ENCODE peak calls at places on chromosomes 3 and 15, in eight cellular contexts. V, I, X, P, U, B, R and M are unnamed samples.

GRCh38 chr3:187186801-187187421 is 10.4 kb upstream of the RTP1 start:
- DNase-seq in V (no peak), I (peak), X (peak), P (peak), U (no peak), B (peak), R (peak), M (no peak)

GRCh38 chr3:124854027-124854426 is 33.1 kb downstream of the ITGB5 start:
- DNase-seq in V (no peak), I (no peak), X (peak), P (peak), U (no peak), B (no peak), R (no peak), M (peak)

GRCh38 chr15:52326758-52327157 is 31.2 kb upstream of the MYO5C start:
- DNase-seq in V (no peak), I (no peak), X (no peak), P (peak), U (no peak), B (no peak), R (peak), M (no peak)

GRCh38 chr15:85094685-85095084 is 113.0 kb downstream of the PDE8A start:
- DNase-seq in V (no peak), I (no peak), X (peak), P (peak), U (no peak), B (no peak), R (peak), M (no peak)

GRCh38 chr3:135018171-135018923 is 223.3 kb downstream of the EPHB1 start:
- DNase-seq in V (no peak), I (no peak), X (no peak), P (no peak), U (no peak), B (no peak), R (no peak), M (no peak)

GRCh38 chr3:58350627-58351013 is 17.9 kb downstream of the PXK start:
- DNase-seq in V (no peak), I (no peak), X (no peak), P (peak), U (no peak), B (no peak), R (peak), M (no peak)

GRCh38 chr3:24311881-24312280 is 182.8 kb downstream of the THRB start:
- DNase-seq in V (no peak), I (no peak), X (no peak), P (peak), U (no peak), B (no peak), R (peak), M (no peak)

GRCh38 chr15:77107531-77108355 is 36.8 kb upstream of the TSPAN3 start:
- DNase-seq in V (peak), I (no peak), X (no peak), P (peak), U (no peak), B (peak), R (peak), M (peak)

GRCh38 chr3:49020335-49021212 is 1.3 kb upstream of the NDUFAF3 start:
- DNase-seq in V (peak), I (peak), X (no peak), P (no peak), U (peak), B (peak), R (no peak), M (no peak)

GRCh38 chr3:18127181-18127863 is 297.8 kb downstream of the SATB1 start:
- DNase-seq in V (peak), I (no peak), X (no peak), P (no peak), U (no peak), B (no peak), R (no peak), M (no peak)

GRCh38 chr3:96779810-96780209 is 34.6 kb upstream of the EPHA6 start:
- DNase-seq in V (peak), I (no peak), X (no peak), P (no peak), U (no peak), B (no peak), R (no peak), M (no peak)

GRCh38 chr3:188631291-188632010 is 477.5 kb downstream of the LPP start:
- DNase-seq in V (no peak), I (no peak), X (no peak), P (peak), U (no peak), B (no peak), R (peak), M (peak)

GRCh38 chr3:135432402-135432801 is 533.1 kb upstream of the PPP2R3A start:
- DNase-seq in V (no peak), I (no peak), X (no peak), P (no peak), U (no peak), B (no peak), R (no peak), M (no peak)

GRCh38 chr3:60386311-60386710 is 864.9 kb downstream of the FHIT start:
- DNase-seq in V (no peak), I (no peak), X (no peak), P (no peak), U (no peak), B (no peak), R (no peak), M (no peak)

GRCh38 chr3:187186375-187186774 is 10.9 kb upstream of the RTP1 start:
- DNase-seq in V (no peak), I (no peak), X (no peak), P (no peak), U (no peak), B (no peak), R (no peak), M (no peak)

GRCh38 chr3:66302288-66302687 is 81.5 kb downstream of the SLC25A26 start:
- DNase-seq in V (no peak), I (no peak), X (no peak), P (peak), U (no peak), B (no peak), R (no peak), M (no peak)

GRCh38 chr3:72259755-72260589 is 475.0 kb upstream of the PROK2 start:
- DNase-seq in V (no peak), I (no peak), X (no peak), P (peak), U (no peak), B (no peak), R (no peak), M (no peak)

GRCh38 chr3:173650596-173650995 is 253.1 kb downstream of the NLGN1 start:
- DNase-seq in V (no peak), I (no peak), X (no peak), P (peak), U (no peak), B (no peak), R (no peak), M (no peak)

GRCh38 chr3:30549600-30549999 is 56.8 kb upstream of the TGFBR2 start:
- DNase-seq in V (peak), I (no peak), X (no peak), P (no peak), U (no peak), B (no peak), R (no peak), M (peak)

GRCh38 chr15:85620321-85621044 is 174.2 kb downstream of the KLHL25 start:
- DNase-seq in V (no peak), I (no peak), X (no peak), P (peak), U (no peak), B (no peak), R (peak), M (no peak)

GRCh38 chr3:138781012-138781470 is 53.7 kb downstream of the PIK3CB start:
- DNase-seq in V (no peak), I (no peak), X (no peak), P (no peak), U (no peak), B (peak), R (no peak), M (no peak)

GRCh38 chr15:90750186-90750585 is 33.0 kb downstream of the BLM start:
- DNase-seq in V (no peak), I (no peak), X (no peak), P (no peak), U (no peak), B (no peak), R (no peak), M (no peak)

GRCh38 chr15:25849431-25849921 is 13.7 kb downstream of the ATP10A start:
- DNase-seq in V (peak), I (no peak), X (peak), P (peak), U (no peak), B (no peak), R (peak), M (peak)

GRCh38 chr15:100284701-100285100 is 57.1 kb downstream of the ADAMTS17 start:
- DNase-seq in V (no peak), I (peak), X (no peak), P (no peak), U (no peak), B (peak), R (peak), M (no peak)

DNA sequence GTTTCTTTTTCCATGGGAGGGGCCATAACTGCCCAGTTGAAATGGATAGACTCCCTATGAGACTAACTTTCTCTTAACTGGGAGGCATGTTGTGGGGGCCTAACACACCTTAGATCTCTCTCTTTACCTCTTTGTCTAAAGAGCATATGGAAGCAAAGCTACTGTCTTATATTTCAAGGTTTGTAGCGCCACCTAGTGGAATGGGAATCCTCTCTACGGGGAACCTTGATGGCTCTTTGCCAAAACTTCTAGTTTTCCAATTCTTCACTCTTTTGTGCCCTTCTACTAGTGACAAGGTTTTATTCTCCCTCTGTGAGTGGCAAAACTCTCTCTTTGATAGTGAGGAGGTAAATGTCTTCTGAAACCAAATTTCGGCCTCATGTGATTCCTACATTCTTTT is 1030.4 kb upstream of the CADM2 start:
- DNase-seq in V (peak), I (no peak), X (no peak), P (peak), U (no peak), B (no peak), R (no peak), M (peak)
- TF ChIP-seq CTCF in V (peak), I (no peak), X (no peak), P (no peak), U (no peak), B (no peak), R (no peak), M (peak)

DNA sequence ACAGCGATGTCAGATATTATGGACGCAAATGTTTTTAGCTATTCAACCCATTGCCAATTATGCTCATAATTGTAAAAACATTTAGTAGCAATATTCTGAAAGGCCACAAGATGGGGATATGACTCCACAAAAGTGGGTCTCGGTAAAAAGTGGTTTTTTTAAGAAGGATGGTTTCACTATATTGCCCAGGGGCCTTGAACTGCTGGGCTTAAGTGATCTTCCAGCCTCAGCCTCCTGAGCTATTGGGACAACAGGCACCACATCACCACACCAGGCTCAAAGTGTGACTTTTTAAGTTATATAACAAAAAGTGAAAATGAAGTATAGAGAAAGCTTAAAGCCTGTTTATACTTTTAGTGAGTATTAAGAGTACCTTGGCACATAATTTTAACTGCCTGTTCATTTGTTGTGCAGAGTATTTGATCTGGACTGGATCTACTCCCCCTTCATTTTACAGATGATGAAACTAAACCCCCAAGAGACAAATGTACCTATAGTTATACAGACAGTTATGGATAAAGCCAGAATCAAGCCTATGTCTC is 9.4 kb downstream of the NAA50 start:
- DNase-seq in V (peak), I (no peak), X (no peak), P (peak), U (no peak), B (peak), R (peak), M (peak)
- TF ChIP-seq CTCF in V (peak), I (peak), X (peak), P (peak), U (peak), B (peak), R (peak), M (peak)

GRCh38 chr15:61623746-61624145 is 394.6 kb upstream of the RORA start:
- DNase-seq in V (no peak), I (no peak), X (no peak), P (no peak), U (no peak), B (no peak), R (no peak), M (no peak)
- TF ChIP-seq CTCF in V (no peak), I (no peak), X (no peak), P (no peak), U (no peak), B (no peak), R (no peak), M (no peak)

GRCh38 chr3:4271834-4272233 is 31.3 kb upstream of the SETMAR start:
- DNase-seq in V (peak), I (no peak), X (no peak), P (peak), U (no peak), B (no peak), R (peak), M (peak)
- TF ChIP-seq CTCF in V (peak), I (peak), X (peak), P (peak), U (peak), B (peak), R (peak), M (peak)

GRCh38 chr3:123341871-123342630 is 106.8 kb downstream of the ADCY5 start:
- DNase-seq in V (no peak), I (no peak), X (no peak), P (no peak), U (no peak), B (no peak), R (no peak), M (no peak)
- TF ChIP-seq CTCF in V (no peak), I (no peak), X (no peak), P (no peak), U (no peak), B (no peak), R (no peak), M (no peak)

DNA sequence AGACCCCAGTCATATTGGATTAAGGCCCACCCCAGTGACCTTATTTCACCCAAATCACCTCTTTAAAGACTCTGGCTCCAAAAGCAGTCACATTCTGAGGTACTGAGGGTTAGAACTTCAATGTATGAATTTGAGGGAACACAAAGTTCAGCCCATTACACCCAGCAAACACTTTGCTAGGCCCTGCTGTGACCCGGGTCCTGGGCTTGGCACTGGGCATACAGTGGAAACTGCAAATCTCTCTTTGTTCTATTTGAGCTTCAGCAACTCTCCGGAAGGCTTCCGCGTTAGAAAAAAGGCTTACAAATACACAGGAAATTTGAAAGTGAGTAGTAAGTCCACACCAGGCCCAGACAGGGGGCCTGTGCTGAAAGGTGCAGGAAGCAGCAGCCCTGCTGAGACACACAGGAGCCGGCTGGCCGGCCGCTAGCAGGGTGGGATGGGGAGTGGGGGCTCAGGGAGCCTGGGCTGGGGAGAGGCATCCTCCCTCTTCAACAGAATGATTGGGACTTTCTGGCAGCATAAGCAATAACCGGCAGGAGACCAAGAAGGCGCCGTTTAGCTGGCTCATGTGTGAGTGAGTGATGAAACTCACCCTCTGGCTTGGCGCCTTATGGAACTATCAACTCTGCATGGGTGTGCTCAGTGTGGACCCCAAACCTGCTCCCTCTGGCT is 13.0 kb downstream of the LIPC start:
- DNase-seq in V (peak), I (no peak), X (no peak), P (peak), U (no peak), B (peak), R (no peak), M (no peak)
- TF ChIP-seq CTCF in V (no peak), I (no peak), X (no peak), P (no peak), U (no peak), B (no peak), R (no peak), M (no peak)